ENCODE peak calls at places on chromosomes 1 and 21, in five cellular contexts. One of them, this sample, is unnamed.
A peak's percentile ranks its signal among the peaks of the same experiment; 100 is the strongest.

GRCh38 chr1:243346016-243346415 is 90.2 kb downstream of the SDCCAG8 start:
- DNase-seq in natural killer cell treated with Interleukin-12 subunit alpha and Interleukin-12 subunit beta and Interleukin-15 and Interleukin-18, amount 100 ng/mL, for 72 hours: no peak
- DNase-seq in bronchial epithelial cell: no peak
- DNase-seq in NCI-H748 treated with DMSO at 0.1 percent for 48 hours: no peak
- DNase-seq in HCT116: no peak
- DNase-seq in this sample: no peak

GRCh38 chr1:228953207-228953606 is 217.9 kb downstream of the RHOU start:
- DNase-seq in natural killer cell treated with Interleukin-12 subunit alpha and Interleukin-12 subunit beta and Interleukin-15 and Interleukin-18, amount 100 ng/mL, for 72 hours: no peak
- DNase-seq in bronchial epithelial cell: no peak
- DNase-seq in NCI-H748 treated with DMSO at 0.1 percent for 48 hours: no peak
- DNase-seq in HCT116: no peak
- DNase-seq in this sample: no peak

GRCh38 chr1:226626577-226626956 is 78.0 kb downstream of the STUM start:
- DNase-seq in natural killer cell treated with Interleukin-12 subunit alpha and Interleukin-12 subunit beta and Interleukin-15 and Interleukin-18, amount 100 ng/mL, for 72 hours: peak; percentile 83
- DNase-seq in bronchial epithelial cell: peak; percentile 47
- DNase-seq in NCI-H748 treated with DMSO at 0.1 percent for 48 hours: no peak
- DNase-seq in HCT116: peak; percentile 51
- DNase-seq in this sample: peak; percentile 56

GRCh38 chr1:41799723-41800122 is 119.0 kb downstream of the HIVEP3 start:
- DNase-seq in natural killer cell treated with Interleukin-12 subunit alpha and Interleukin-12 subunit beta and Interleukin-15 and Interleukin-18, amount 100 ng/mL, for 72 hours: no peak
- DNase-seq in bronchial epithelial cell: peak; percentile 78
- DNase-seq in NCI-H748 treated with DMSO at 0.1 percent for 48 hours: no peak
- DNase-seq in HCT116: no peak
- DNase-seq in this sample: no peak

GRCh38 chr1:211013346-211014240 is 120.4 kb downstream of the KCNH1 start:
- DNase-seq in natural killer cell treated with Interleukin-12 subunit alpha and Interleukin-12 subunit beta and Interleukin-15 and Interleukin-18, amount 100 ng/mL, for 72 hours: no peak
- DNase-seq in bronchial epithelial cell: no peak
- DNase-seq in NCI-H748 treated with DMSO at 0.1 percent for 48 hours: no peak
- DNase-seq in HCT116: no peak
- DNase-seq in this sample: no peak

GRCh38 chr1:176540428-176540827 is 77.5 kb downstream of the PAPPA2 start:
- DNase-seq in natural killer cell treated with Interleukin-12 subunit alpha and Interleukin-12 subunit beta and Interleukin-15 and Interleukin-18, amount 100 ng/mL, for 72 hours: no peak
- DNase-seq in bronchial epithelial cell: no peak
- DNase-seq in NCI-H748 treated with DMSO at 0.1 percent for 48 hours: no peak
- DNase-seq in HCT116: no peak
- DNase-seq in this sample: no peak

GRCh38 chr1:59071289-59071688 is 225.6 kb upstream of the FGGY start:
- DNase-seq in natural killer cell treated with Interleukin-12 subunit alpha and Interleukin-12 subunit beta and Interleukin-15 and Interleukin-18, amount 100 ng/mL, for 72 hours: no peak
- DNase-seq in bronchial epithelial cell: no peak
- DNase-seq in NCI-H748 treated with DMSO at 0.1 percent for 48 hours: peak; percentile 16
- DNase-seq in HCT116: no peak
- DNase-seq in this sample: no peak

GRCh38 chr1:180248731-180249681 is 18.9 kb downstream of the LHX4 start:
- DNase-seq in natural killer cell treated with Interleukin-12 subunit alpha and Interleukin-12 subunit beta and Interleukin-15 and Interleukin-18, amount 100 ng/mL, for 72 hours: peak; percentile 45
- DNase-seq in bronchial epithelial cell: no peak
- DNase-seq in NCI-H748 treated with DMSO at 0.1 percent for 48 hours: no peak
- DNase-seq in HCT116: no peak
- DNase-seq in this sample: no peak

GRCh38 chr1:64077281-64077940 is 126.0 kb upstream of the UBE2U start:
- DNase-seq in natural killer cell treated with Interleukin-12 subunit alpha and Interleukin-12 subunit beta and Interleukin-15 and Interleukin-18, amount 100 ng/mL, for 72 hours: no peak
- DNase-seq in bronchial epithelial cell: peak; percentile 84
- DNase-seq in NCI-H748 treated with DMSO at 0.1 percent for 48 hours: no peak
- DNase-seq in HCT116: no peak
- DNase-seq in this sample: no peak

GRCh38 chr1:28973850-28974841 is 59.8 kb downstream of the EPB41 start:
- DNase-seq in natural killer cell treated with Interleukin-12 subunit alpha and Interleukin-12 subunit beta and Interleukin-15 and Interleukin-18, amount 100 ng/mL, for 72 hours: no peak
- DNase-seq in bronchial epithelial cell: peak; percentile 70
- DNase-seq in NCI-H748 treated with DMSO at 0.1 percent for 48 hours: no peak
- DNase-seq in HCT116: no peak
- DNase-seq in this sample: no peak

GRCh38 chr1:5959087-5959486 is 33.1 kb downstream of the NPHP4 start:
- DNase-seq in natural killer cell treated with Interleukin-12 subunit alpha and Interleukin-12 subunit beta and Interleukin-15 and Interleukin-18, amount 100 ng/mL, for 72 hours: no peak
- DNase-seq in bronchial epithelial cell: no peak
- DNase-seq in NCI-H748 treated with DMSO at 0.1 percent for 48 hours: no peak
- DNase-seq in HCT116: no peak
- DNase-seq in this sample: no peak

GRCh38 chr21:46141767-46142580 is 13.4 kb downstream of the FTCD start:
- DNase-seq in natural killer cell treated with Interleukin-12 subunit alpha and Interleukin-12 subunit beta and Interleukin-15 and Interleukin-18, amount 100 ng/mL, for 72 hours: peak; percentile 37
- DNase-seq in bronchial epithelial cell: no peak
- DNase-seq in NCI-H748 treated with DMSO at 0.1 percent for 48 hours: no peak
- DNase-seq in HCT116: no peak
- DNase-seq in this sample: no peak

GRCh38 chr21:45306832-45307571 is 19.3 kb upstream of the POFUT2 start:
- DNase-seq in natural killer cell treated with Interleukin-12 subunit alpha and Interleukin-12 subunit beta and Interleukin-15 and Interleukin-18, amount 100 ng/mL, for 72 hours: no peak
- DNase-seq in bronchial epithelial cell: no peak
- DNase-seq in NCI-H748 treated with DMSO at 0.1 percent for 48 hours: no peak
- DNase-seq in HCT116: no peak
- DNase-seq in this sample: no peak

GRCh38 chr1:89736937-89737733 is 83.7 kb upstream of the LRRC8D start:
- DNase-seq in natural killer cell treated with Interleukin-12 subunit alpha and Interleukin-12 subunit beta and Interleukin-15 and Interleukin-18, amount 100 ng/mL, for 72 hours: no peak
- DNase-seq in bronchial epithelial cell: peak; percentile 70
- DNase-seq in NCI-H748 treated with DMSO at 0.1 percent for 48 hours: no peak
- DNase-seq in HCT116: no peak
- DNase-seq in this sample: no peak

GRCh38 chr1:230850547-230850946 is 17.8 kb downstream of the C1orf198 start:
- DNase-seq in natural killer cell treated with Interleukin-12 subunit alpha and Interleukin-12 subunit beta and Interleukin-15 and Interleukin-18, amount 100 ng/mL, for 72 hours: no peak
- DNase-seq in bronchial epithelial cell: no peak
- DNase-seq in NCI-H748 treated with DMSO at 0.1 percent for 48 hours: no peak
- DNase-seq in HCT116: no peak
- DNase-seq in this sample: no peak

GRCh38 chr1:227901906-227902640 is 45.7 kb downstream of the WNT9A start:
- DNase-seq in natural killer cell treated with Interleukin-12 subunit alpha and Interleukin-12 subunit beta and Interleukin-15 and Interleukin-18, amount 100 ng/mL, for 72 hours: peak; percentile 45
- DNase-seq in bronchial epithelial cell: no peak
- DNase-seq in NCI-H748 treated with DMSO at 0.1 percent for 48 hours: no peak
- DNase-seq in HCT116: peak; percentile 37
- DNase-seq in this sample: no peak

GRCh38 chr21:45877821-45878469 is 103.6 kb upstream of the COL6A1 start:
- DNase-seq in natural killer cell treated with Interleukin-12 subunit alpha and Interleukin-12 subunit beta and Interleukin-15 and Interleukin-18, amount 100 ng/mL, for 72 hours: no peak
- DNase-seq in bronchial epithelial cell: no peak
- DNase-seq in NCI-H748 treated with DMSO at 0.1 percent for 48 hours: no peak
- DNase-seq in HCT116: no peak
- DNase-seq in this sample: no peak

GRCh38 chr21:46065215-46065992 is 32.5 kb upstream of the COL6A2 start:
- DNase-seq in natural killer cell treated with Interleukin-12 subunit alpha and Interleukin-12 subunit beta and Interleukin-15 and Interleukin-18, amount 100 ng/mL, for 72 hours: no peak
- DNase-seq in bronchial epithelial cell: no peak
- DNase-seq in NCI-H748 treated with DMSO at 0.1 percent for 48 hours: no peak
- DNase-seq in HCT116: no peak
- DNase-seq in this sample: no peak

This sample was measured in H1.